ENCODE peak calls at places on chromosomes 2 and 18, in six cellular contexts. H is GM20000, X is HEK293T, J is nucleus accumbens, Z is T-cell, Y is skeletal muscle cell. C is an unnamed sample.

GRCh38 chr2:119389615-119390306 is 23.0 kb downstream of the DBI start:
- DNase-seq in Z (no peak), Y (peak; percentile 49), J (no peak), X (no peak), H (no peak), C (no peak)

GRCh38 chr2:10083692-10084566 is 3.7 kb upstream of the CYS1 start:
- DNase-seq in Y (no peak), H (peak; percentile 54), J (no peak), Z (no peak), X (no peak), C (no peak)

GRCh38 chr2:25981596-25982272 is 563 bp downstream of the KIF3C start:
- DNase-seq in Z (no peak), H (peak; percentile 49), J (no peak), X (peak; percentile 38), Y (no peak), C (no peak)

GRCh38 chr2:18623782-18624181 is 34.4 kb upstream of the NT5C1B start:
- DNase-seq in J (no peak), H (no peak), Y (peak; percentile 47), Z (no peak), X (no peak), C (no peak)

GRCh38 chr18:39167990-39168389 is 1602.4 kb upstream of the CELF4 start:
- DNase-seq in X (no peak), Z (no peak), Y (no peak), H (no peak), J (no peak), C (no peak)

GRCh38 chr2:241925277-241925676 is 55.7 kb downstream of the RTP5 start:
- DNase-seq in J (no peak), Y (no peak), X (no peak), Z (peak; percentile 19), H (no peak), C (no peak)

GRCh38 chr2:239393401-239393940 is 7.3 kb downstream of the HDAC4 start:
- DNase-seq in H (no peak), Y (no peak), X (no peak), Z (no peak), J (no peak), C (no peak)

GRCh38 chr2:37471994-37472393 is 127.6 kb downstream of the QPCT start:
- DNase-seq in J (no peak), X (no peak), Z (no peak), H (no peak), Y (no peak), C (no peak)

GRCh38 chr2:8447610-8448221 is 234.1 kb upstream of the ID2 start:
- DNase-seq in J (no peak), Y (no peak), H (no peak), X (no peak), Z (no peak), C (no peak)

GRCh38 chr2:96844405-96844808 is 586 bp upstream of the ANKRD23 start:
- DNase-seq in H (no peak), Z (no peak), X (no peak), J (no peak), Y (no peak), C (no peak)

GRCh38 chr2:176004925-176005324 is 2.9 kb upstream of the LNPK start:
- DNase-seq in Z (no peak), X (no peak), Y (no peak), J (no peak), H (no peak), C (no peak)

GRCh38 chr2:136131961-136132839 is 14.3 kb upstream of the CXCR4 start:
- DNase-seq in J (no peak), Z (peak; percentile 96), X (no peak), H (peak; percentile 79), Y (no peak), C (no peak)

GRCh38 chr2:67566958-67567635 is 170.0 kb downstream of the ETAA1 start:
- DNase-seq in H (no peak), X (no peak), J (no peak), Z (no peak), Y (no peak), C (no peak)

GRCh38 chr18:50373531-50373930 is 1.3 kb upstream of the SKA1 start:
- DNase-seq in Y (no peak), Z (no peak), J (no peak), X (no peak), H (no peak), C (no peak)

GRCh38 chr2:141570474-141571131 is 560.2 kb downstream of the LRP1B start:
- DNase-seq in H (no peak), J (no peak), Z (no peak), X (peak; percentile 13), Y (no peak), C (no peak)

GRCh38 chr2:241888641-241889040 is 19.1 kb downstream of the RTP5 start:
- DNase-seq in H (no peak), J (no peak), Y (no peak), Z (no peak), X (no peak), C (no peak)